ENCODE peak calls at places on chromosome 2, in eight cellular contexts. X, U, G, H, R, M, D and I are unnamed samples. For H3K4me1, the result is how much of the 10 kb centered on the place peaks cover.

GRCh38 chr2:162067596-162067995 is 6.4 kb downstream of the DPP4 start:
- DNase-seq in X (no peak), U (no peak), G (no peak), H (no peak), R (no peak), M (no peak), D (no peak), I (no peak)

GRCh38 chr2:102313025-102313424 is 1.7 kb downstream of the IL1RL1 start:
- DNase-seq in X (no peak), U (no peak), G (no peak), H (no peak), R (no peak), M (no peak), D (no peak), I (no peak)

GRCh38 chr2:16397681-16398475 is 267.8 kb downstream of the CYRIA start:
- DNase-seq in X (no peak), U (no peak), G (no peak), H (no peak), R (no peak), M (no peak), D (no peak), I (no peak)

GRCh38 chr2:222318712-222319575 is 20.1 kb upstream of the PAX3 start:
- DNase-seq in X (peak), U (no peak), G (no peak), H (no peak), R (peak), M (peak), D (no peak), I (no peak)

GRCh38 chr2:142853912-142854311 is 23.6 kb upstream of the KYNU start:
- DNase-seq in X (no peak), U (no peak), G (no peak), H (no peak), R (no peak), M (no peak), D (no peak), I (no peak)

GRCh38 chr2:238286987-238287386 is 1.4 kb downstream of the PER2 start:
- DNase-seq in X (no peak), U (no peak), G (peak), H (no peak), R (no peak), M (peak), D (no peak), I (no peak)

GRCh38 chr2:145043399-145043834 is 523.5 kb upstream of the ZEB2 start:
- DNase-seq in X (no peak), U (peak), G (no peak), H (no peak), R (peak), M (no peak), D (no peak), I (no peak)

GRCh38 chr2:217491271-217491670 is 511.5 kb downstream of the TNS1 start:
- DNase-seq in X (no peak), U (no peak), G (no peak), H (no peak), R (no peak), M (no peak), D (no peak), I (no peak)

GRCh38 chr2:240460243-240460630 is 24.8 kb downstream of the GPC1 start:
- DNase-seq in X (peak), U (no peak), G (peak), H (no peak), R (no peak), M (no peak), D (no peak), I (no peak)

GRCh38 chr2:149826471-149827125 is 239.0 kb upstream of the MMADHC start:
- DNase-seq in X (no peak), U (no peak), G (no peak), H (no peak), R (no peak), M (no peak), D (no peak), I (no peak)

DNA sequence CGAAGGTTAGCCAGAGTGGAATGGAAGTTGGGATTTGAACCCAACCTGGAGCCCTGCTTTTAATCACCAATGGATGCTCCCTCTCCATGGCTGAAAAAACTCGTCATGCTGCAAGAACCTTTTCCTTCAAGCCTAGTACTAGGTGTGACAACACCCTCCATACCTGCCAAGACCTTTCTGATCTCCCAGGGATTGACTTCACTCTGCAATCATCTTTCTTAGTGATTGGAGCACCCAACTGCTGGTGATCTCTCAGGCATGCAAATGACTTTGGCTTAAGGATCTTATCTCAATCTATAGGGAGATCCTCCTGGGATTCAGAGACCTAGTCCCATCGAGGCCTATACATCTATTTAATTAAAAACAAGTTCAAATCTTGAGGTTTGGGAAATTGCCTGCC is 23.5 kb upstream of the ITGB6 start:
- DNase-seq in X (no peak), U (no peak), G (no peak), H (no peak), R (no peak), M (no peak), D (no peak), I (no peak)
- H3K4me1 ChIP-seq in X (under half), U (under half), G (under half), H (under half), R (half or more), M (under half), D (under half), I (half or more)

DNA sequence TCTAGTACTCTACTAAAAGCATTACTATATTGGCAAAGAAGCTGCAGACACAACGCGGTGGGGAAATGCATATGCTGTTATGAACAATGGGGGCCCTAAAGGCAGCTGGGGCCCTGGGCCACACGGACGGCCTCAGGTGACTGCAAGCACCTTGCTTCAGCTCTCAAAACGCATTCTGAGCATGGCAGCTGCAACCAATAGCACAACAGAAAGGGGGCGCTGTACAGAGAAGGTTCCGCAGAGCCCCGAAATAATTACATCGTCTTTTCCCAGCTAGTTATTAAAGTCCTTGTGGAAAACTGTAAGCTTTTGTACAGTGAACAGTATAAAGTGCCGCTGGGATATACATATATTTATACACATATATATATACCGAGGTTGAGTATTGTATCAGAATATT is 45.3 kb upstream of the PXDN start:
- DNase-seq in X (no peak), U (no peak), G (no peak), H (no peak), R (no peak), M (no peak), D (no peak), I (no peak)
- TF ChIP-seq CTCF in X (no peak), U (peak), G (no peak), H (no peak), R (no peak), M (no peak), D (no peak), I (no peak)

DNA sequence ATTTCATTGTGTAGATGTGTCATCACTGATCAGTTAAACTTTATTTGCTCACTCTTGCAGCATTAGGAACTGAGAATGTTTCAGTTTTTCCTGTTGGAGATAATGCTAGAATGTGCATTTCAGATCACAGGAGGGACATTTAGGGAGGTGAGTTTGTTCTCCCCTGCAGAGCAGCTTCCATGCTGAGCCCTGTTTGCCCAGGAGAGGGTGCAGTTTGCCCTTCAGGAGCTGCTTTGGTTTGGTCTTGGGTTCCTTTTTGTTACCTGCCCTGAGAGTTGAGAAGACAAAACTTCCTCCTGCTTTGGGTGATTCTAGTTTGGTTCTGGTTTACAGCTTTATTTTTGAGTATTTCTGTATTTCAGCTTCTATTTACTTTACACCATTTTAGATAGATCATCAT is 49.9 kb downstream of the DGKD start:
- DNase-seq in X (no peak), U (peak), G (no peak), H (no peak), R (peak), M (no peak), D (peak), I (no peak)
- TF ChIP-seq EP300 in X (no peak), U (no peak), G (no peak), H (no peak), R (no peak), M (no peak), D (no peak), I (no peak)

DNA sequence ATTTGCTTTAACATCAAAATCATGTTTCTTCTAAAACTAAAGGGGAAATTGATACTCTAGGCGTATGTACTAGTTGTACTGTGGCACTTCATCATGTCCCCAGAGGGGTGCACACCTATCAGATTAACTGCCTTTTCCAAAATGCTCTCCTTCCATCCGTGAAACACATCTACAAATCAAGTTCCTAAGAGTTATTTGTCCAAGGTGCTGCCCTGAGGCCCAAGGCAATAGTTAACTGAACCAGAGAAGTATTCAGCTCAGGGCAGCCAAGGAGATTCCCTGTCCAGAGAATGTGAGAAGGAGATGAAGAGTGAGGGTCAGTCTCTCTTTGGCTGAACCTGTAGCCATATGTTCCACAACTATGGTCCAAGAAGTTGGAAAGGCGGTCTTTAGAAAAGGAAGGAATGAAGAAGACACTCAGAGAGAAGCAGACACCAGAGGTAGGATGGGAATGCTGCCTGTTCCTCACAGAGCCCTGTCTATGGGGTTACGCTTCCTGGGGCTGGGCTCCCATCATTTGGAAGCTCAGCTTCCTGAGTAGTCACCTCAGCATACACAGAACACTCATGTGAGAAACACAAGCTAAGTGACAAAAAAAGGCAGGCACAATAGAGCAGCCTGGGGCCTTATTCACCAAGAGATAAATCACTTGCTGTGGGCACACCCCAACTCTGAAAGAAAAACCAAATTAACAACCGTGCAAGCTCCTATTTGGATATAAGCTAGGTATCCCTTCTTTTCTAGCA is 55.6 kb downstream of the ANKRD44 start:
- DNase-seq in X (no peak), U (no peak), G (no peak), H (no peak), R (no peak), M (no peak), D (no peak), I (no peak)
- H3K4me1 ChIP-seq in X (under half), U (under half), G (under half), H (under half), R (under half), M (under half), D (under half), I (under half)

GRCh38 chr2:213246665-213247281 is 37.5 kb upstream of the SPAG16 start:
- DNase-seq in X (no peak), U (peak), G (no peak), H (no peak), R (peak), M (no peak), D (peak), I (no peak)
- TF ChIP-seq CTCF in X (peak), U (peak), G (peak), H (peak), R (peak), M (peak), D (peak), I (peak)

GRCh38 chr2:37855283-37856041 is 69.6 kb upstream of the RMDN2 start:
- DNase-seq in X (no peak), U (no peak), G (peak), H (no peak), R (no peak), M (no peak), D (peak), I (no peak)
- TF ChIP-seq EP300 in X (no peak), U (no peak), G (no peak), H (peak), R (no peak), M (no peak), D (no peak), I (no peak)